ENCODE peak calls at places on chromosomes 3 and 15, in nine cellular contexts. I, B, M, S, L, A, R, Y and Z are unnamed samples.

GRCh38 chr3:45948409-45948808 is 5.1 kb downstream of the CXCR6 start:
- DNase-seq in I (peak; percentile 80), B (no peak), M (no peak), S (no peak), L (peak; percentile 98), A (no peak), R (no peak), Y (no peak), Z (peak; percentile 89)

GRCh38 chr15:76060098-76060989 is 559 bp downstream of the TMEM266 start:
- DNase-seq in I (no peak), B (no peak), M (no peak), S (peak; percentile 57), L (no peak), A (no peak), R (peak; percentile 48), Y (no peak), Z (no peak)

GRCh38 chr3:50675179-50676030 is 678 bp downstream of the DOCK3 start:
- DNase-seq in I (peak; percentile 36), B (peak; percentile 21), M (peak; percentile 67), S (peak; percentile 87), L (no peak), A (no peak), R (peak; percentile 87), Y (no peak), Z (peak; percentile 32)

GRCh38 chr3:58008140-58009025 is at the start of gene FLNB:
- DNase-seq in I (peak; percentile 88), B (peak; percentile 57), M (peak; percentile 81), S (peak; percentile 91), L (no peak), A (peak; percentile 44), R (peak; percentile 93), Y (peak; percentile 81), Z (peak; percentile 98)

GRCh38 chr3:22372292-22372949 is 621.4 kb upstream of the ZNF385D start:
- DNase-seq in I (peak; percentile 40), B (no peak), M (peak; percentile 46), S (peak; percentile 21), L (no peak), A (no peak), R (peak; percentile 80), Y (no peak), Z (peak; percentile 38)

GRCh38 chr15:34318277-34319079 is 19.1 kb downstream of the SLC12A6 start:
- DNase-seq in I (peak; percentile 88), B (no peak), M (no peak), S (peak; percentile 54), L (no peak), A (peak; percentile 67), R (peak; percentile 65), Y (no peak), Z (peak; percentile 66)

GRCh38 chr15:40256642-40257235 is 17.9 kb downstream of the PAK6 start:
- DNase-seq in I (peak; percentile 19), B (no peak), M (no peak), S (no peak), L (no peak), A (no peak), R (no peak), Y (no peak), Z (no peak)

GRCh38 chr15:20106026-20106425 is 435.6 kb downstream of the GOLGA6L6 start:
- DNase-seq in I (no peak), B (no peak), M (no peak), S (no peak), L (no peak), A (no peak), R (peak; percentile 43), Y (no peak), Z (no peak)

GRCh38 chr3:72163809-72164634 is 379.1 kb upstream of the PROK2 start:
- DNase-seq in I (no peak), B (no peak), M (no peak), S (no peak), L (no peak), A (no peak), R (no peak), Y (peak; percentile 33), Z (no peak)

GRCh38 chr3:86951343-86951742 is 39.6 kb downstream of the VGLL3 start:
- DNase-seq in I (peak; percentile 89), B (no peak), M (no peak), S (no peak), L (no peak), A (no peak), R (no peak), Y (no peak), Z (no peak)

GRCh38 chr3:116127464-116127863 is 317.8 kb downstream of the LSAMP start:
- DNase-seq in I (no peak), B (no peak), M (no peak), S (no peak), L (no peak), A (no peak), R (no peak), Y (no peak), Z (no peak)

GRCh38 chr3:138474163-138474562 is 39.7 kb downstream of the ESYT3 start:
- DNase-seq in I (no peak), B (no peak), M (no peak), S (no peak), L (no peak), A (no peak), R (no peak), Y (no peak), Z (no peak)

GRCh38 chr3:154616298-154616697 is 186.3 kb upstream of the GPR149 start:
- DNase-seq in I (no peak), B (no peak), M (no peak), S (no peak), L (no peak), A (no peak), R (no peak), Y (no peak), Z (no peak)

GRCh38 chr3:51478630-51479029 is 21.2 kb downstream of the DCAF1 start:
- DNase-seq in I (no peak), B (no peak), M (no peak), S (no peak), L (no peak), A (no peak), R (no peak), Y (no peak), Z (no peak)

GRCh38 chr3:129399895-129400357 is 28.5 kb downstream of the EFCAB12 start:
- DNase-seq in I (no peak), B (peak; percentile 42), M (no peak), S (peak; percentile 43), L (no peak), A (no peak), R (no peak), Y (peak; percentile 55), Z (no peak)

GRCh38 chr3:45180051-45180450 is 33.9 kb upstream of the CDCP1 start:
- DNase-seq in I (peak; percentile 90), B (no peak), M (no peak), S (no peak), L (no peak), A (no peak), R (no peak), Y (no peak), Z (peak; percentile 28)

GRCh38 chr15:36117394-36117793 is 462.0 kb upstream of the CDIN1 start:
- DNase-seq in I (no peak), B (no peak), M (no peak), S (no peak), L (no peak), A (no peak), R (no peak), Y (no peak), Z (no peak)

GRCh38 chr3:61601831-61602230 is 40.5 kb downstream of the PTPRG start:
- DNase-seq in I (peak; percentile 47), B (no peak), M (no peak), S (no peak), L (no peak), A (no peak), R (no peak), Y (no peak), Z (peak; percentile 35)

GRCh38 chr3:44914936-44915335 is 40.5 kb downstream of the TGM4 start:
- DNase-seq in I (peak; percentile 37), B (no peak), M (no peak), S (no peak), L (no peak), A (no peak), R (peak; percentile 45), Y (no peak), Z (peak; percentile 29)

GRCh38 chr15:72585659-72586058 is 68.8 kb upstream of the GOLGA6B start:
- DNase-seq in I (peak; percentile 44), B (no peak), M (no peak), S (no peak), L (no peak), A (no peak), R (no peak), Y (no peak), Z (no peak)

GRCh38 chr3:175255698-175256097 is 396.6 kb downstream of the NAALADL2 start:
- DNase-seq in I (peak; percentile 73), B (no peak), M (no peak), S (no peak), L (no peak), A (no peak), R (no peak), Y (no peak), Z (peak; percentile 16)

GRCh38 chr15:84023636-84024035 is 211.9 kb upstream of the GOLGA6L4 start:
- DNase-seq in I (peak; percentile 55), B (peak; percentile 3), M (peak; percentile 21), S (peak; percentile 56), L (no peak), A (no peak), R (no peak), Y (no peak), Z (peak; percentile 33)

GRCh38 chr3:9770276-9770812 is 597 bp upstream of the CAMK1 start:
- DNase-seq in I (no peak), B (no peak), M (no peak), S (no peak), L (no peak), A (peak; percentile 89), R (no peak), Y (no peak), Z (peak; percentile 36)

GRCh38 chr3:41352526-41352925 is 153.2 kb downstream of the CTNNB1 start:
- DNase-seq in I (no peak), B (no peak), M (no peak), S (no peak), L (no peak), A (no peak), R (no peak), Y (no peak), Z (no peak)

GRCh38 chr3:100753846-100754245 is 44.6 kb downstream of the TFG start:
- DNase-seq in I (no peak), B (no peak), M (no peak), S (no peak), L (no peak), A (no peak), R (no peak), Y (no peak), Z (no peak)

GRCh38 chr3:97161169-97161568 is 346.8 kb downstream of the EPHA6 start:
- DNase-seq in I (no peak), B (no peak), M (no peak), S (no peak), L (no peak), A (no peak), R (no peak), Y (no peak), Z (no peak)

GRCh38 chr3:183381673-183382072 is 46.7 kb downstream of the MCF2L2 start:
- DNase-seq in I (no peak), B (no peak), M (no peak), S (no peak), L (no peak), A (no peak), R (no peak), Y (no peak), Z (no peak)

GRCh38 chr3:179308006-179308405 is 14.8 kb upstream of the ZNF639 start:
- DNase-seq in I (peak; percentile 28), B (no peak), M (no peak), S (no peak), L (peak; percentile 11), A (no peak), R (no peak), Y (no peak), Z (no peak)

GRCh38 chr15:88794001-88794400 is 9.2 kb upstream of the ACAN start:
- DNase-seq in I (no peak), B (no peak), M (no peak), S (no peak), L (no peak), A (no peak), R (no peak), Y (no peak), Z (no peak)

GRCh38 chr3:169850618-169851017 is 19.1 kb downstream of the LRRC31 start:
- DNase-seq in I (no peak), B (no peak), M (no peak), S (no peak), L (no peak), A (no peak), R (no peak), Y (no peak), Z (no peak)

GRCh38 chr3:72591522-72592421 is 256.5 kb downstream of the SHQ1 start:
- DNase-seq in I (peak; percentile 95), B (no peak), M (peak; percentile 42), S (no peak), L (peak; percentile 94), A (peak; percentile 33), R (peak; percentile 90), Y (no peak), Z (peak; percentile 89)